ENCODE peak calls at places on chromosomes 12 and 14, in eight cellular contexts. J is HT1080; G is IMR-90; Q is hypothalamus; U is NCI-H1092 treated with DMSO at 0.1 percent for 48 hours; L is GM13977; B is activated CD4-positive, alpha-beta T cell treated with anti-CD3 and anti-CD28 coated beads, Interleukin-2, amount 10 ng/mL, durations not matched to agents 24 days and 14 days; H is M059J. K is an unnamed sample.

GRCh38 chr12:54356228-54356627 is 8.1 kb downstream of the GPR84 start:
- DNase-seq in J (no peak), G (no peak), Q (no peak), U (no peak), L (no peak), B (no peak), H (no peak), K (no peak)

GRCh38 chr12:42588981-42589464 is 523 bp downstream of the PRICKLE1 start:
- DNase-seq in J (peak; percentile 28), G (peak; percentile 38), Q (peak; percentile 44), U (no peak), L (peak; percentile 27), B (peak; percentile 59), H (no peak), K (peak; percentile 64)

GRCh38 chr12:58965568-58965967 is 45.3 kb upstream of the LRIG3 start:
- DNase-seq in J (no peak), G (no peak), Q (no peak), U (no peak), L (no peak), B (no peak), H (no peak), K (no peak)

GRCh38 chr14:68785817-68786490 is 6.9 kb downstream of the ZFP36L1 start:
- DNase-seq in J (peak; percentile 85), G (no peak), Q (no peak), U (no peak), L (no peak), B (peak; percentile 79), H (no peak), K (no peak)

GRCh38 chr14:101761881-101762529 is 496 bp downstream of the PPP2R5C start:
- DNase-seq in J (no peak), G (no peak), Q (peak; percentile 33), U (no peak), L (peak; percentile 71), B (peak; percentile 83), H (peak; percentile 10), K (peak; percentile 50)

GRCh38 chr14:68376067-68376810 is 416.6 kb downstream of the ZFP36L1 start:
- DNase-seq in J (peak; percentile 25), G (no peak), Q (no peak), U (no peak), L (no peak), B (no peak), H (peak; percentile 89), K (no peak)

GRCh38 chr12:109018276-109018675 is 2.6 kb downstream of the SVOP start:
- DNase-seq in J (no peak), G (no peak), Q (no peak), U (no peak), L (no peak), B (no peak), H (no peak), K (peak; percentile 70)

GRCh38 chr12:82479511-82479910 is 121.2 kb downstream of the METTL25 start:
- DNase-seq in J (no peak), G (peak; percentile 59), Q (no peak), U (no peak), L (no peak), B (no peak), H (peak; percentile 9), K (no peak)

GRCh38 chr12:131428086-131428685 is 282.7 kb upstream of the SFSWAP start:
- DNase-seq in J (no peak), G (no peak), Q (no peak), U (no peak), L (no peak), B (no peak), H (no peak), K (no peak)

GRCh38 chr12:22684526-22685118 is 59.7 kb downstream of the ETNK1 start:
- DNase-seq in J (peak; percentile 43), G (peak; percentile 59), Q (no peak), U (peak; percentile 5), L (no peak), B (no peak), H (peak; percentile 47), K (peak; percentile 49)

GRCh38 chr12:132866251-132866828 is 21.1 kb downstream of the CHFR start:
- DNase-seq in J (no peak), G (peak; percentile 73), Q (no peak), U (no peak), L (no peak), B (no peak), H (peak; percentile 4), K (no peak)

GRCh38 chr12:113278631-113279030 is 56.3 kb downstream of the SLC8B1 start:
- DNase-seq in J (no peak), G (no peak), Q (no peak), U (no peak), L (no peak), B (no peak), H (no peak), K (no peak)

GRCh38 chr12:88153959-88154358 is 11.9 kb downstream of the TMTC3 start:
- DNase-seq in J (no peak), G (peak; percentile 70), Q (no peak), U (no peak), L (no peak), B (no peak), H (peak; percentile 48), K (peak; percentile 9)

GRCh38 chr12:54140958-54141388 is 47.8 kb downstream of the SMUG1 start:
- DNase-seq in J (no peak), G (no peak), Q (no peak), U (no peak), L (no peak), B (no peak), H (no peak), K (no peak)

GRCh38 chr12:94145231-94145979 is 3.0 kb upstream of the PLXNC1 start:
- DNase-seq in J (peak; percentile 43), G (peak; percentile 55), Q (peak; percentile 19), U (no peak), L (peak; percentile 45), B (peak; percentile 64), H (peak; percentile 45), K (no peak)

GRCh38 chr14:104877806-104878550 is 12.9 kb downstream of the CEP170B start:
- DNase-seq in J (no peak), G (no peak), Q (no peak), U (no peak), L (no peak), B (no peak), H (no peak), K (no peak)

GRCh38 chr12:82361461-82361915 is 3.2 kb downstream of the METTL25 start:
- DNase-seq in J (no peak), G (no peak), Q (no peak), U (no peak), L (no peak), B (peak; percentile 52), H (no peak), K (no peak)

GRCh38 chr14:105931808-105932483 is 405.6 kb downstream of the TMEM121 start:
- DNase-seq in J (no peak), G (no peak), Q (no peak), U (peak; percentile 47), L (peak; percentile 31), B (peak; percentile 63), H (peak; percentile 2), K (no peak)

GRCh38 chr12:62760779-62761178 is 174.2 kb downstream of the PPM1H start:
- DNase-seq in J (no peak), G (peak; percentile 47), Q (no peak), U (no peak), L (no peak), B (no peak), H (peak; percentile 77), K (no peak)

GRCh38 chr14:98167702-98168101 is 1104.3 kb downstream of the BCL11B start:
- DNase-seq in J (no peak), G (no peak), Q (no peak), U (no peak), L (no peak), B (peak; percentile 79), H (no peak), K (no peak)

GRCh38 chr12:24776856-24777255 is 172.0 kb downstream of the BCAT1 start:
- DNase-seq in J (no peak), G (no peak), Q (no peak), U (no peak), L (no peak), B (no peak), H (peak; percentile 14), K (no peak)

GRCh38 chr12:121939190-121939589 is 20.8 kb downstream of the CFAP251 start:
- DNase-seq in J (no peak), G (no peak), Q (no peak), U (no peak), L (no peak), B (no peak), H (no peak), K (no peak)

GRCh38 chr12:1616233-1617066 is 12.6 kb upstream of the WNT5B start:
- DNase-seq in J (no peak), G (no peak), Q (no peak), U (no peak), L (no peak), B (no peak), H (peak; percentile 68), K (no peak)

GRCh38 chr14:39827901-39828655 is 395.8 kb upstream of the FBXO33 start:
- DNase-seq in J (no peak), G (no peak), Q (no peak), U (no peak), L (peak; percentile 54), B (no peak), H (no peak), K (no peak)

GRCh38 chr12:122265433-122265832 is 861 bp downstream of the VPS33A start:
- DNase-seq in J (no peak), G (no peak), Q (no peak), U (no peak), L (no peak), B (peak; percentile 67), H (peak; percentile 4), K (no peak)

GRCh38 chr12:53190108-53190729 is 9.5 kb upstream of the CSAD start:
- DNase-seq in J (peak; percentile 52), G (peak; percentile 59), Q (peak; percentile 19), U (peak; percentile 25), L (no peak), B (peak; percentile 79), H (peak; percentile 46), K (no peak)

GRCh38 chr12:28378749-28379148 is 188.5 kb downstream of the CCDC91 start:
- DNase-seq in J (peak; percentile 42), G (peak; percentile 57), Q (no peak), U (no peak), L (no peak), B (no peak), H (peak; percentile 73), K (no peak)

GRCh38 chr14:91888641-91889476 is 21.5 kb upstream of the TC2N start:
- DNase-seq in J (no peak), G (peak; percentile 51), Q (no peak), U (no peak), L (no peak), B (no peak), H (no peak), K (no peak)

GRCh38 chr12:110373025-110373876 is 30.3 kb downstream of the ANAPC7 start:
- DNase-seq in J (no peak), G (no peak), Q (no peak), U (no peak), L (no peak), B (no peak), H (no peak), K (no peak)

GRCh38 chr12:25769076-25769945 is 189.2 kb upstream of the RASSF8 start:
- DNase-seq in J (peak; percentile 69), G (peak; percentile 93), Q (no peak), U (no peak), L (no peak), B (no peak), H (peak; percentile 79), K (no peak)

GRCh38 chr12:63845726-63846125 is 1.2 kb downstream of the SRGAP1 start:
- DNase-seq in J (peak; percentile 52), G (peak; percentile 54), Q (no peak), U (peak; percentile 29), L (no peak), B (no peak), H (peak; percentile 73), K (no peak)

GRCh38 chr12:2319747-2320146 is 267.0 kb downstream of the CACNA1C start:
- DNase-seq in J (peak; percentile 27), G (peak; percentile 51), Q (no peak), U (no peak), L (no peak), B (no peak), H (peak; percentile 43), K (no peak)

GRCh38 chr12:65818454-65819382 is 5.6 kb upstream of the HMGA2 start:
- DNase-seq in J (peak; percentile 39), G (peak; percentile 65), Q (no peak), U (no peak), L (no peak), B (no peak), H (peak; percentile 83), K (no peak)

GRCh38 chr12:123941485-123942276 is 30.9 kb downstream of the CCDC92 start:
- DNase-seq in J (no peak), G (no peak), Q (no peak), U (no peak), L (no peak), B (no peak), H (no peak), K (no peak)

K was measured in NCI-H446.